ENCODE peak calls at places on chromosomes 11 and 22, in five cellular contexts. M is hepatocyte, I is WERI-Rb-1, C is endodermal cell, K is SJSA1. W is an unnamed sample.
A peak's percentile ranks its signal among the peaks of the same experiment; 100 is the strongest.

GRCh38 chr22:29114392-29114791 is 41.6 kb downstream of the KREMEN1 start:
- DNase-seq in K (no peak), M (no peak), I (no peak), C (no peak), W (no peak)

GRCh38 chr11:12043959-12044772 is 35.7 kb upstream of the DKK3 start:
- DNase-seq in C (peak; percentile 91), M (peak; percentile 90), K (peak; percentile 95), I (peak; percentile 62), W (peak; percentile 77)

GRCh38 chr11:7450836-7451235 is 34.5 kb upstream of the OLFML1 start:
- DNase-seq in I (no peak), M (no peak), K (no peak), C (no peak), W (no peak)

GRCh38 chr11:54930930-54931329 is 224.3 kb downstream of the OR4A5 start:
- DNase-seq in C (no peak), I (no peak), K (no peak), M (no peak), W (no peak)

GRCh38 chr11:133907841-133908241 is 48.9 kb downstream of the IGSF9B start:
- DNase-seq in M (no peak), C (no peak), K (no peak), I (no peak), W (no peak)

GRCh38 chr22:49561976-49562375 is 265.7 kb downstream of the BRD1 start:
- DNase-seq in M (no peak), K (no peak), C (no peak), I (no peak), W (no peak)

GRCh38 chr11:118277312-118277711 is 13.2 kb upstream of the MPZL2 start:
- DNase-seq in M (no peak), K (no peak), I (no peak), C (peak; percentile 56), W (no peak)

GRCh38 chr22:39471421-39472141 is 14.8 kb downstream of the MGAT3 start:
- DNase-seq in K (peak; percentile 96), C (no peak), M (peak; percentile 72), I (peak; percentile 30), W (no peak)

GRCh38 chr22:20999350-21000214 is 2.3 kb downstream of the THAP7 start:
- DNase-seq in I (no peak), M (no peak), K (no peak), C (no peak), W (no peak)

GRCh38 chr11:88623536-88623935 is 286.0 kb upstream of the CTSC start:
- DNase-seq in I (no peak), C (no peak), K (no peak), M (no peak), W (no peak)

GRCh38 chr11:88552377-88553029 is 215.0 kb upstream of the CTSC start:
- DNase-seq in K (peak; percentile 32), I (peak; percentile 66), C (peak; percentile 88), M (peak; percentile 71), W (no peak)

GRCh38 chr11:110430267-110431211 is 791 bp downstream of the FDX1 start:
- DNase-seq in I (no peak), C (no peak), K (peak; percentile 45), M (peak; percentile 59), W (no peak)

GRCh38 chr11:122085264-122085663 is 30.8 kb downstream of the BLID start:
- DNase-seq in C (no peak), M (no peak), K (no peak), I (no peak), W (no peak)

GRCh38 chr11:12026331-12027211 is 18.1 kb upstream of the DKK3 start:
- DNase-seq in M (no peak), I (no peak), K (no peak), C (no peak), W (no peak)

GRCh38 chr22:44136112-44136511 is 44.6 kb upstream of the PARVG start:
- DNase-seq in K (no peak), C (no peak), I (no peak), M (no peak), W (no peak)

GRCh38 chr11:71265559-71266092 is 13.2 kb upstream of the SHANK2 start:
- DNase-seq in M (no peak), I (no peak), K (no peak), C (no peak), W (no peak)

GRCh38 chr22:33922268-33922667 is 2.0 kb upstream of the LARGE1 start:
- DNase-seq in C (peak; percentile 85), I (peak; percentile 38), M (peak; percentile 70), K (peak; percentile 43), W (no peak)

GRCh38 chr11:113387605-113388211 is at the start of gene ANKK1:
- DNase-seq in C (peak; percentile 92), K (no peak), M (peak; percentile 66), I (peak; percentile 61), W (no peak)

GRCh38 chr22:37229012-37229804 is 14.9 kb downstream of the RAC2 start:
- DNase-seq in M (peak; percentile 48), K (peak; percentile 83), C (no peak), I (peak; percentile 85), W (no peak)

GRCh38 chr11:96095884-96096301 is 172.0 kb upstream of the MTMR2 start:
- DNase-seq in K (no peak), C (no peak), I (no peak), M (peak; percentile 44), W (no peak)

GRCh38 chr11:56533054-56533740 is 9.9 kb downstream of the OR5M11 start:
- DNase-seq in M (peak; percentile 11), I (no peak), K (no peak), C (no peak), W (no peak)

GRCh38 chr11:11931461-11932055 is 76.9 kb downstream of the DKK3 start:
- DNase-seq in M (peak; percentile 75), I (peak; percentile 8), C (no peak), K (peak; percentile 42), W (no peak)

GRCh38 chr11:16973565-16973964 is 40.6 kb downstream of the PLEKHA7 start:
- DNase-seq in I (no peak), C (no peak), M (no peak), K (no peak), W (no peak)

GRCh38 chr11:23112987-23113886 is 253.0 kb upstream of the CCDC179 start:
- DNase-seq in M (peak; percentile 76), C (peak; percentile 75), I (peak; percentile 29), K (no peak), W (no peak)

GRCh38 chr11:1819115-1819514 is 15.7 kb upstream of the SYT8 start:
- DNase-seq in M (no peak), I (no peak), C (no peak), K (no peak), W (no peak)

GRCh38 chr11:31711137-31711536 is 100.0 kb downstream of the PAX6 start:
- DNase-seq in M (no peak), K (no peak), I (no peak), C (no peak), W (no peak)

GRCh38 chr22:17266261-17266971 is 47.2 kb upstream of the ADA2 start:
- DNase-seq in I (peak; percentile 89), C (peak; percentile 96), M (peak; percentile 80), K (no peak), W (peak; percentile 71)

GRCh38 chr11:27352781-27353180 is 10.2 kb downstream of the CCDC34 start:
- DNase-seq in C (no peak), K (no peak), I (no peak), M (no peak), W (no peak)

GRCh38 chr11:34345012-34345804 is 12.6 kb downstream of the ABTB2 start:
- DNase-seq in K (no peak), I (no peak), C (no peak), M (peak; percentile 57), W (peak; percentile 51)
- H3K27ac ChIP-seq in K (no peak overlapping the region), I (no peak overlapping the region), C (no peak overlapping the region), M (peak overlapping the region; percentile 19), W (peak overlapping the region; percentile 86)

GRCh38 chr11:77819921-77820564 is 479 bp downstream of the RSF1 start:
- DNase-seq in C (peak; percentile 92), I (peak; percentile 64), K (peak; percentile 35), M (peak; percentile 82), W (peak; percentile 52)

GRCh38 chr11:77821349-77821851 is 456 bp downstream of the AAMDC start:
- DNase-seq in I (no peak), C (no peak), K (no peak), M (peak; percentile 36), W (no peak)

GRCh38 chr11:77819411-77819920 is 1.1 kb downstream of the RSF1 start:
- DNase-seq in M (peak; percentile 93), I (peak; percentile 81), C (peak; percentile 95), K (peak; percentile 64), W (peak; percentile 83)

GRCh38 chr11:77820565-77821348 is at the start of the genes AAMDC and RSF1:
- DNase-seq in C (peak; percentile 99), K (peak; percentile 95), M (peak; percentile 100), I (peak; percentile 99), W (peak; percentile 98)

GRCh38 chr11:77823775-77824174 is 2.8 kb downstream of the AAMDC start:
- DNase-seq in M (peak; percentile 28), I (no peak), C (no peak), K (no peak), W (no peak)
- H3K27ac ChIP-seq in M (peak overlapping the region; percentile 4), I (no peak overlapping the region), C (no peak overlapping the region), K (no peak overlapping the region), W (peak overlapping the region; percentile 99)

DNA sequence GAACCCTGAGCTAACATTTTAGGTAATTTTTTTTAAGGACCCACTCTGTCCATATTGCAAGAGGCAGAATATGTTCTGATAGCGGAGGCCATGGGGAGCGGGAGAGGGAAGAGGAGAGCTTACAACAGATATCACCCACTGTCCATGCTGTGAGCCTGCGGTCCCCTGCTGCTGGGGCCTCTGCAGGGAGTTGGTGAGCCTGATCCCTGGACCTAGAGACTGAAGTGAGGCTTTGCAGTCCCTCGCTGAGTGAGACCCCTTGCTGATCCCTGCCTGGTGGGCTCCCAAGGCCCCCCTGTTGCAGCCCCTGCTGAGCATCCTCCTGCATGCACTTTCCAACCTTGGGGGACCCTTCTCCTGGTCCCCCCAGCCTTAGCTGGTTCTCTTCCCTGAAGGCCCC is 12.5 kb downstream of the MIF start:
- DNase-seq in C (no peak), I (no peak), K (no peak), M (no peak), W (no peak)
- H3K27ac ChIP-seq in C (no peak overlapping the region), I (no peak overlapping the region), K (no peak overlapping the region), M (no peak overlapping the region), W (no peak overlapping the region)

GRCh38 chr11:134951305-134951700 is 539.3 kb upstream of the B3GAT1 start:
- DNase-seq in C (no peak), M (peak; percentile 38), K (peak; percentile 41), I (peak; percentile 55), W (peak; percentile 18)
- H3K27ac ChIP-seq in C (no peak overlapping the region), M (no peak overlapping the region), K (no peak overlapping the region), I (no peak overlapping the region), W (no peak overlapping the region)

GRCh38 chr11:129895126-129896041 is at the start of gene NFRKB:
- DNase-seq in I (peak; percentile 89), M (peak; percentile 92), K (peak; percentile 65), C (peak; percentile 99), W (peak; percentile 73)

GRCh38 chr11:129896062-129896461 is 684 bp upstream of the NFRKB start:
- DNase-seq in C (peak; percentile 51), I (no peak), M (no peak), K (no peak), W (no peak)

GRCh38 chr11:129894281-129895125 is 875 bp downstream of the NFRKB start:
- DNase-seq in M (peak; percentile 28), C (no peak), K (no peak), I (no peak), W (no peak)
- H3K27ac ChIP-seq in M (peak overlapping the region; percentile 86), C (no peak overlapping the region), K (no peak overlapping the region), I (peak overlapping the region; percentile 81), W (peak overlapping the region; percentile 93)

GRCh38 chr22:32752326-32752725 is 49.2 kb upstream of the TIMP3 start:
- DNase-seq in M (no peak), C (no peak), I (no peak), K (no peak), W (no peak)
- H3K27ac ChIP-seq in M (no peak overlapping the region), C (no peak overlapping the region), I (no peak overlapping the region), K (no peak overlapping the region), W (peak overlapping the region; percentile 66)

GRCh38 chr11:111980062-111980461 is 42.9 kb downstream of the DIXDC1 start:
- DNase-seq in I (no peak), M (no peak), K (no peak), C (no peak), W (no peak)
- H3K27ac ChIP-seq in I (no peak overlapping the region), M (no peak overlapping the region), K (no peak overlapping the region), C (no peak overlapping the region), W (no peak overlapping the region)